ENCODE peak calls at places on chromosome 6, in six cellular contexts. O, K, G, M, F and Y are unnamed samples.

GRCh38 chr6:55131616-55132015 is 42.7 kb upstream of the HCRTR2 start:
- DNase-seq in O (no peak), K (no peak), G (no peak), M (no peak), F (no peak), Y (no peak)

GRCh38 chr6:5672581-5673011 is 334.1 kb downstream of the NRN1 start:
- DNase-seq in O (no peak), K (no peak), G (no peak), M (no peak), F (no peak), Y (peak)

GRCh38 chr6:25945175-25945574 is 14.7 kb upstream of the SLC17A2 start:
- DNase-seq in O (no peak), K (no peak), G (no peak), M (no peak), F (no peak), Y (no peak)

GRCh38 chr6:71012871-71013456 is 56.1 kb upstream of the B3GAT2 start:
- DNase-seq in O (peak), K (no peak), G (no peak), M (peak), F (peak), Y (peak)

GRCh38 chr6:90249044-90249443 is 47.6 kb downstream of the BACH2 start:
- DNase-seq in O (no peak), K (no peak), G (no peak), M (no peak), F (no peak), Y (no peak)

GRCh38 chr6:89021629-89022028 is 58.2 kb upstream of the RNGTT start:
- DNase-seq in O (no peak), K (no peak), G (no peak), M (no peak), F (no peak), Y (no peak)

GRCh38 chr6:70310063-70310694 is 7.3 kb upstream of the COL9A1 start:
- DNase-seq in O (no peak), K (no peak), G (no peak), M (no peak), F (peak), Y (no peak)

GRCh38 chr6:162118706-162119105 is 608.9 kb downstream of the PRKN start:
- DNase-seq in O (no peak), K (no peak), G (no peak), M (no peak), F (no peak), Y (no peak)

GRCh38 chr6:103893082-103893481 is 966.6 kb downstream of the HACE1 start:
- DNase-seq in O (no peak), K (no peak), G (no peak), M (peak), F (no peak), Y (no peak)

GRCh38 chr6:38638941-38639497 is 710 bp downstream of the BTBD9 start:
- DNase-seq in O (peak), K (peak), G (peak), M (peak), F (peak), Y (peak)

GRCh38 chr6:97053643-97054411 is 129.3 kb downstream of the KLHL32 start:
- DNase-seq in O (no peak), K (no peak), G (no peak), M (no peak), F (no peak), Y (no peak)

GRCh38 chr6:35804996-35805736 is at the start of gene LHFPL5:
- DNase-seq in O (peak), K (peak), G (peak), M (peak), F (no peak), Y (no peak)

GRCh38 chr6:34243901-34244884 is 4.6 kb downstream of the SMIM29 start:
- DNase-seq in O (peak), K (peak), G (peak), M (peak), F (peak), Y (peak)
- TF ChIP-seq POLR2A in O (no peak), K (no peak), G (no peak), M (no peak), F (no peak), Y (no peak)

DNA sequence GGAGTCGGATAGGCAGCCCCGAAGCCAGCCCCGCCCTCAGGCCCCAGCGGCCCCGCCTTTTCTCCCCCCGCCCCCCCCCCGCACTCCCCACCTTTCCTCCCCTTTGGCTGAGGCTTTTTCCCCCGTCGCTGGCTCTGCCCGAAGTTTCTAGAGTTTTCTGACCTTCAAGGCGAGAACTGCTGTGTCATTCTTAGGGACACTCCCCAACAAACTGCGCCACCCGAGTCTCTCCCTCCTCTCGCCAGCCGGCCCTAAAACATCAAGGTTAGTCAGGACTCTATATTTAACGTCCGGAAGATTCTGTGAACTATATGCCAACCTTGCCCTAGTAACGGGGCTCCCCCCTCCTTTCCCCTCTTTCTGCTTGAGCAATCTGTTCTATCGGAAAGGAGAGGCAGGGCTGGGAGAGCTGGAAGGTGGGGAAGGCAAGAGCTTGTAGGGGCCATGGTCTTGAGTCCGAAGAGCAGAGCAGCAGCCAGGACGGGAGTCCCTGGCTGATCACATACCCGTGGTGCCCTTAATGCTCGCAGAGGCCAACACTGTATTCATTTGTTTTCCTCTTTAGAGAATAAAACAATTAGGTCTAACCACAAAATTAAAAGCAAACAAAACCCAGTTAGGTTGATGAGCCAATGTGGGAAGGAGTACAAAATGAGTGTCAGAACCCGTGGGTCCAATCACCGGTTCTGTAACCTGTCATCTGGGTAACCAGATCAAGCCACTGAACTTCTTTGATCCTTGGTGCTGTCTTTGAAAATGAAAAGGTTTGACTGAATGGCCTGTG is 5.3 kb upstream of the HSPA1B start:
- DNase-seq in O (peak), K (peak), G (peak), M (peak), F (peak), Y (peak)
- TF ChIP-seq POLR2A in O (no peak), K (peak), G (no peak), M (peak), F (peak), Y (peak)

GRCh38 chr6:81750660-81751387 is 1.7 kb downstream of the TENT5A start:
- DNase-seq in O (no peak), K (no peak), G (no peak), M (no peak), F (no peak), Y (no peak)

GRCh38 chr6:81751388-81752083 is 945 bp downstream of the TENT5A start:
- DNase-seq in O (peak), K (peak), G (peak), M (peak), F (peak), Y (peak)

GRCh38 chr6:81753709-81754678 is 1.5 kb upstream of the TENT5A start:
- DNase-seq in O (peak), K (peak), G (peak), M (peak), F (peak), Y (peak)

GRCh38 chr6:81752969-81753708 is 658 bp upstream of the TENT5A start:
- DNase-seq in O (peak), K (peak), G (peak), M (peak), F (peak), Y (peak)

GRCh38 chr6:81752084-81752968 is at the start of gene TENT5A:
- DNase-seq in O (peak), K (peak), G (peak), M (peak), F (peak), Y (peak)
- TF ChIP-seq POLR2A in O (peak), K (peak), G (no peak), M (peak), F (peak), Y (peak)

DNA sequence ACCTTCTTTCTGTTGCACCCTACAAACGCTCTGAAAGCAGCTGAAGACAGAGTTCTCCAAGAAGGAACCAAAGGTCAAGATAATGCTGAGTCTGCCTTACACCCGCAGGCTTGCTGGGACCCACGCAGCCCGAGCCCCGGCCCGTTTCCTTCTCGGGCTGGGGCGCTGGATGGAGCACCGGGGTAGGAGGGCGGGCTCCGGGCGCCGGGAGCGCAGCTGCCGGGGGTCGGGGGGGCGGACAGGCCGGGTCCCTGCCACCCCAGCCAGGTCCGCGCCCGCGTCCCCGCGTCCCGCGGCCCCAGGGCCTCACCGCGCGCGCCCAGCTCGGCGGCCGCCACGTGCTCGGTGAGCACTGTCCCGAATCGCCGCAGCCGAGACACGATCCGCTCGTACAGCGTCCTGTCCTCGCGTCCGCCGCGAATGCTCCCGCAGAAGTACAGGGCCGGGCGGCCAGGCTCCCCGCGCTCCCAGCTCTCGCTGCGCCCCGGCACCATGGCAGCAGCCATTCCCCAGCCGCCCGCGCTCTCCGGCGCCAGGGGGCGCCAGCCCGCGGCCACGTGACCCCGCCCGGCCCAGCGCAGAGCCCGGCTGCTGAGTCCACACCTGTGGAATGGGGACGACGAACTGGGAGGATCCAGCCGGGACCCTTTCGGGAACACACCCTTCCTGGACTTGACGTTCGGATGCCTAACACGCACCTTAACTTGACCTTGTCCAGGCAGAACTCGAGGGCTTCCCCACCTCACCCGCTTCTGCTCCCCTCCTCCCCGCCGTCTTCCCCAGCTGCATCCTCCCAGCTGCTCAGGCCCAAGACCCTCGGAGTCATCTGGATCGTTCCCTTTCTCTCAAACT is at the start of gene DNPH1:
- DNase-seq in O (peak), K (peak), G (peak), M (peak), F (peak), Y (peak)
- TF ChIP-seq POLR2A in O (no peak), K (peak), G (no peak), M (peak), F (peak), Y (peak)

DNA sequence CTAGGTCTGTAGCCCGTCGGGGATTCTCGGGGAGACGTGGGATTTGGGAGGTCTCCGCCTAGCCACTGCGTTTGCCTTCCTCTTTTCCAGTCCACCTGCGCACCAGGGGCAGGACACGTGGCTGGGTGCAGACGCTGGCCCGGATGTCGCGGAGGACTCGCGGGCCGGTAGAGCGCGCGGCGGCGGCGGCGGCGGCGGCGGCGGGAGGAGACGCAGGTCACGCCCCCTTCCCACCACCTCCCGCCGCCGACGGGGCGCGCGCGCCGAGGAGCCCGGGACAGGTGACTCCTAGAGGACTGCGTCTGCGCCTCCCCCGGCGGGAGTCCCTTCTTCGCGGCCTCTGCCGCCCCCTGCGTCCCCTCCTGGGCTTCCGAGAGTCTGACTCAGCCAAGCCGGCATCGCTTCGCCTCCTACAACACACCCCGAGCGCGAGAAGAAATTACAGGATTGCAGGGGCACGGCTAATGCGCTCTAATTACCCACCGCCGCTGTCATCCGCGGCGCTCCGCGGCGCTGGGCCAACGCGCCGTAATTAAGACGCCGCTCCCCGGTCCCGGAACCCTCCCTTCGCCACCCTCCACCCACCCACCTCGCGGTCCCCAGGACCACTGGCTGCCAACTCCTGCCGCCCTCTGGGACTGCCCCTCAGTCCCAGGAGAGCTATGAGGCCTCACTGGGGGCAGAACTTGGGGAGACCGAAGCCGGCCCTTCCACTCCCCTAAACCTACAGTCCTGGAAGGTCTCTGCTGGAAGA is 124.5 kb downstream of the MRPL14 start:
- DNase-seq in O (peak), K (peak), G (peak), M (peak), F (no peak), Y (no peak)
- TF ChIP-seq POLR2A in O (no peak), K (no peak), G (no peak), M (peak), F (no peak), Y (no peak)

DNA sequence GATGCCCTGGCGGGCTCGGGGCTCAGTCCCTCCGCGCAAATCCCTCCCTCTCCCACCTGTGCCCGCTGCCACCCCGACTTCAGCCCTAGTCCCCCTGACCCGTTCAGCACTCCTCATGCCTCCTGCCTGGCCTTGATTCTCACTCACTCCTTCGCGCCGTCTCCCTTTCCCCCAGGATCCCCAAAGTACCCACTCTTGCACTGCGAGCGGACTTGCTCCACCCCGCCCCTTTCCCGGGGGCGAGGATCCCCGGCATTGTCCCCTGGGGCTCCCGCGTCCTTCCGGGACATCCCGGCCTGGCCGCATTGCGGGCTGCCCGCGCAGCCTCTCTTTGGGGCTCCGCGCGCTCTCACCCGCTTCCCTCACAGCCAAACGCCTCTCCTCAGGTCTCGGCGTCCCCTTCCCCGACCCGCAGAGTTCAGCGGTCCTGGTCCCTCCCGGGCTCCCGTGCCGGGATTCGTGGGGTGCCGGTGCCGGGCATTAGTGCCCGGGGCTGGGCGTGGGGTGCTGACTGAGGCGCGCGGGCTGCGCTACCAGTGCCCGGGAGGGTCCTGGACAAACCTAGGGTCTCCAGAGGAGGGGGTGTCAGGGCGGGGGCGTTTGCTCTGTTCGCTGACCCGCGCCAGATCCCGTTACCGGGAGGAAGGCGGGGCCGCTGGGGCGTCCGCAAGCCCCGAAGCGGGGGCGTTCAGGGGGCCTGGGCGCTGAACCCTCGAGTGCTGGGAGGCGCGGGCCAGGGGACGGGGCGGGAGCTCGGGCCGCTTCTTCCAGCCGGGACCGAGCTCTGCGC is 45.6 kb upstream of the SUPT3H start:
- DNase-seq in O (peak), K (peak), G (peak), M (peak), F (no peak), Y (no peak)
- TF ChIP-seq POLR2A in O (no peak), K (no peak), G (no peak), M (no peak), F (peak), Y (peak)